ENCODE peak calls at places on chromosome 5, in four cellular contexts. One of them, this sample, is unnamed.

GRCh38 chr5:5017827-5018559 is 122.1 kb upstream of the ADAMTS16 start:
- DNase-seq in iPS DF 6.9: no peak
- DNase-seq in cardiac muscle cell: no peak
- DNase-seq in astrocyte: peak; percentile 82
- DNase-seq in this sample: no peak

GRCh38 chr5:38078161-38078560 is 180.2 kb upstream of the EGFLAM start:
- DNase-seq in iPS DF 6.9: no peak
- DNase-seq in astrocyte: peak; percentile 36
- DNase-seq in cardiac muscle cell: peak; percentile 32
- DNase-seq in this sample: no peak

GRCh38 chr5:58075907-58076306 is 384.0 kb downstream of the PLK2 start:
- DNase-seq in iPS DF 6.9: no peak
- DNase-seq in astrocyte: no peak
- DNase-seq in cardiac muscle cell: no peak
- DNase-seq in this sample: no peak

GRCh38 chr5:96342581-96342980 is 90.5 kb downstream of the PCSK1 start:
- DNase-seq in astrocyte: no peak
- DNase-seq in cardiac muscle cell: peak; percentile 69
- DNase-seq in iPS DF 6.9: no peak
- DNase-seq in this sample: no peak

GRCh38 chr5:77638204-77638762 is at the start of gene OTP:
- DNase-seq in astrocyte: no peak
- DNase-seq in cardiac muscle cell: no peak
- DNase-seq in iPS DF 6.9: no peak
- DNase-seq in this sample: no peak

GRCh38 chr5:129094924-129095797 is 612 bp downstream of the ISOC1 start:
- DNase-seq in astrocyte: peak; percentile 11
- DNase-seq in cardiac muscle cell: peak; percentile 71
- DNase-seq in iPS DF 6.9: no peak
- DNase-seq in this sample: peak; percentile 73

GRCh38 chr5:39130716-39131115 is 56.5 kb upstream of the RICTOR start:
- DNase-seq in iPS DF 6.9: no peak
- DNase-seq in astrocyte: no peak
- DNase-seq in cardiac muscle cell: no peak
- DNase-seq in this sample: no peak

GRCh38 chr5:126676195-126676624 is 75.5 kb downstream of the PHAX start:
- DNase-seq in cardiac muscle cell: peak; percentile 68
- DNase-seq in astrocyte: peak; percentile 35
- DNase-seq in iPS DF 6.9: peak; percentile 82
- DNase-seq in this sample: peak; percentile 81

GRCh38 chr5:67815455-67816391 is 399.8 kb upstream of the PIK3R1 start:
- DNase-seq in cardiac muscle cell: peak; percentile 16
- DNase-seq in astrocyte: peak; percentile 93
- DNase-seq in iPS DF 6.9: no peak
- DNase-seq in this sample: no peak

GRCh38 chr5:99815-100214 is 7.8 kb downstream of the PLEKHG4B start:
- DNase-seq in astrocyte: peak; percentile 10
- DNase-seq in iPS DF 6.9: no peak
- DNase-seq in cardiac muscle cell: no peak
- DNase-seq in this sample: no peak

GRCh38 chr5:96293966-96294886 is 138.8 kb downstream of the PCSK1 start:
- DNase-seq in iPS DF 6.9: no peak
- DNase-seq in astrocyte: peak; percentile 25
- DNase-seq in cardiac muscle cell: no peak
- DNase-seq in this sample: no peak

GRCh38 chr5:137563646-137564474 is 64.7 kb upstream of the SPOCK1 start:
- DNase-seq in astrocyte: peak; percentile 97
- DNase-seq in iPS DF 6.9: no peak
- DNase-seq in cardiac muscle cell: peak; percentile 97
- DNase-seq in this sample: no peak

GRCh38 chr5:142872795-142873194 is 102.6 kb downstream of the ARHGAP26 start:
- DNase-seq in astrocyte: peak; percentile 57
- DNase-seq in cardiac muscle cell: peak; percentile 47
- DNase-seq in iPS DF 6.9: no peak
- DNase-seq in this sample: no peak

GRCh38 chr5:66864240-66864884 is 268.2 kb downstream of the MAST4 start:
- DNase-seq in astrocyte: peak; percentile 55
- DNase-seq in iPS DF 6.9: peak; percentile 37
- DNase-seq in cardiac muscle cell: peak; percentile 86
- DNase-seq in this sample: no peak

GRCh38 chr5:139385061-139385889 is 2.2 kb upstream of the SLC23A1 start:
- DNase-seq in astrocyte: no peak
- DNase-seq in iPS DF 6.9: no peak
- DNase-seq in cardiac muscle cell: no peak
- DNase-seq in this sample: no peak

GRCh38 chr5:139383275-139383992 is at the start of gene SLC23A1:
- DNase-seq in cardiac muscle cell: no peak
- DNase-seq in astrocyte: no peak
- DNase-seq in iPS DF 6.9: no peak
- DNase-seq in this sample: no peak

GRCh38 chr5:139384591-139385051 is 1.5 kb upstream of the SLC23A1 start:
- DNase-seq in astrocyte: no peak
- DNase-seq in iPS DF 6.9: no peak
- DNase-seq in cardiac muscle cell: no peak
- DNase-seq in this sample: no peak

GRCh38 chr5:139382781-139383180 is 316 bp downstream of the SLC23A1 start:
- DNase-seq in astrocyte: no peak
- DNase-seq in cardiac muscle cell: no peak
- DNase-seq in iPS DF 6.9: no peak
- DNase-seq in this sample: no peak

GRCh38 chr5:139383993-139384590 is 995 bp upstream of the SLC23A1 start:
- DNase-seq in cardiac muscle cell: no peak
- DNase-seq in iPS DF 6.9: no peak
- DNase-seq in astrocyte: no peak
- DNase-seq in this sample: no peak
- H3K27ac ChIP-seq in cardiac muscle cell: no peak overlapping the region
- H3K27ac ChIP-seq in iPS DF 6.9: no peak overlapping the region
- H3K27ac ChIP-seq in astrocyte: no peak overlapping the region
- H3K27ac ChIP-seq in this sample: no peak overlapping the region

GRCh38 chr5:177335701-177336065 is 15.8 kb downstream of the LMAN2 start:
- DNase-seq in astrocyte: no peak
- DNase-seq in iPS DF 6.9: no peak
- DNase-seq in cardiac muscle cell: no peak
- DNase-seq in this sample: no peak
- H3K36me3 ChIP-seq in astrocyte: peaks cover 14% of the 10 kb centered on the region
- H3K36me3 ChIP-seq in iPS DF 6.9: peaks cover 41% of the 10 kb centered on the region
- H3K36me3 ChIP-seq in cardiac muscle cell: peaks cover 21% of the 10 kb centered on the region
- H3K36me3 ChIP-seq in this sample: peaks cover 19% of the 10 kb centered on the region

GRCh38 chr5:139660105-139660915 is 12.2 kb downstream of the CXXC5 start:
- DNase-seq in iPS DF 6.9: no peak
- DNase-seq in astrocyte: no peak
- DNase-seq in cardiac muscle cell: no peak
- DNase-seq in this sample: peak; percentile 85
- H3K27ac ChIP-seq in iPS DF 6.9: no peak overlapping the region
- H3K27ac ChIP-seq in astrocyte: peak overlapping the region; percentile 83
- H3K27ac ChIP-seq in cardiac muscle cell: peak overlapping the region; percentile 99
- H3K27ac ChIP-seq in this sample: peak overlapping the region; percentile 86

DNA sequence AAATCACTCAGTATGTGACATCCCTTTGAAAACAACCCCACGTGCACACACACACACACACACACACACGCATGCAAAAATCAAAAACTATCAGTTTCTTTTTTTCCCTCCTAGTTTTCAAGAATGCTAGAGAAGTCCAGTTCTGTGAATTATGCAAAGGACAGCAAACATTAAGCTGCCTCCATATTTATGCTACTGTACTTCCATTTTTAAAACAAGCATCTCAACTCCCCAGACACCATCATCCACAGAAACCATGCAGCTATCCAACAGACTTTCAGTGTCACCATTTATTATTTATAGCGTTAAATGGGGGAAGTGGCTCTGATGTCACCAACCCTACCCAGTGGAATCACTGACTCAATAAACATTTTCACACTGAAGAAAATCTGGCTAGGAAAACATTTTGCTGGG is 1.6 kb downstream of the FBXW11 start:
- DNase-seq in cardiac muscle cell: peak; percentile 11
- DNase-seq in astrocyte: peak; percentile 27
- DNase-seq in iPS DF 6.9: no peak
- DNase-seq in this sample: no peak
- H3K36me3 ChIP-seq in cardiac muscle cell: no peaks in the 10 kb centered on the region
- H3K36me3 ChIP-seq in astrocyte: no peaks in the 10 kb centered on the region
- H3K36me3 ChIP-seq in iPS DF 6.9: no peaks in the 10 kb centered on the region
- H3K36me3 ChIP-seq in this sample: no peaks in the 10 kb centered on the region

DNA sequence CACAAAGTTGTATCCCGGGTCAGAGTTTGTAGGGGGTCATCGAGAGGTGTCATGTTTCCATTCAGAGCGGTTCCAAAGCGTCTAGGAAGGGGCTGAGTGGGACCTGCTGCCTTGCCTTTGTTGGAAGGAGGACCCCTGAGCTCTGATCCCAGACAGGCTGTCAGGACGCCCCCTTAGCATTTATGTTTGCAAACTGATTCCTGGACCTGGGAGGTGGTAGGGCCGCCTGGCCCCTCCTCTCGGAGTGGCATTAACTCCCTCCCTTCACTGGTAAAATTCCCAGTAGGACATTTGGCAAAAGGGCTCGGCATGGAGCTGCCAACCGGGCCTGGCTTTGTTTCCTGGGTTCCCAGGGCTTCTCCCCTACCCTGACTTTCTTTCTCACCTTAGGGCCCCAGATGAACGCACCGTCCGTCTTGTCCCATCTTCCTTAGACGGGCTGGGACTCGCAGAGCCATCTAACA is 2.5 kb downstream of the JADE2 start:
- DNase-seq in astrocyte: no peak
- DNase-seq in cardiac muscle cell: no peak
- DNase-seq in iPS DF 6.9: no peak
- DNase-seq in this sample: no peak
- H3K27ac ChIP-seq in astrocyte: no peak overlapping the region
- H3K27ac ChIP-seq in cardiac muscle cell: no peak overlapping the region
- H3K27ac ChIP-seq in iPS DF 6.9: no peak overlapping the region
- H3K27ac ChIP-seq in this sample: no peak overlapping the region

GRCh38 chr5:131431794-131432193 is 167.9 kb downstream of the CDC42SE2 start:
- DNase-seq in cardiac muscle cell: no peak
- DNase-seq in astrocyte: no peak
- DNase-seq in iPS DF 6.9: no peak
- DNase-seq in this sample: no peak

GRCh38 chr5:131430794-131431193 is 166.9 kb downstream of the CDC42SE2 start:
- DNase-seq in astrocyte: peak; percentile 11
- DNase-seq in cardiac muscle cell: peak; percentile 19
- DNase-seq in iPS DF 6.9: no peak
- DNase-seq in this sample: no peak

GRCh38 chr5:131423056-131423455 is 159.2 kb downstream of the CDC42SE2 start:
- DNase-seq in astrocyte: peak; percentile 6
- DNase-seq in cardiac muscle cell: peak; percentile 59
- DNase-seq in iPS DF 6.9: no peak
- DNase-seq in this sample: peak; percentile 15

DNA sequence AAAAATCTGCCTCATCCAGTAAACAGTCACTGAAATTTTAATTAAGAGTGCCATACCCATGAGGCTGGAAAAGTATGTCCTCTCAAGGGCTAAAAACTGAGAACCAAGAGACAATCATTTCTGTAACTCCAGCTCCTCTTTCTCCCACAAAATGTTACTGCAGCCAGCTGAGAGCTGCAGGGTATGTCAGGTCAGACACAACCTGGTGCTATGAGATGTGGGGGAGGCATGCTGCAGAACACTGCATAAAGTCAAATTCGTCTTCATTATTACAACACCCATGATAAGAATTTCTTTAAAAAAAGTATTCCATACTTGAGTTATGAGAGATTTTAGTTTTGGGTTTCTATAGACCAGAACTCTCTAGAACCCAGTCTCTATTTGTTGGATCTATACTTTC is 162.2 kb downstream of the CDC42SE2 start:
- DNase-seq in iPS DF 6.9: no peak
- DNase-seq in cardiac muscle cell: peak; percentile 9
- DNase-seq in astrocyte: no peak
- DNase-seq in this sample: no peak
- H3K36me3 ChIP-seq in iPS DF 6.9: peaks cover 3% of the 10 kb centered on the region
- H3K36me3 ChIP-seq in cardiac muscle cell: peaks cover 27% of the 10 kb centered on the region
- H3K36me3 ChIP-seq in astrocyte: peaks cover 12% of the 10 kb centered on the region
- H3K36me3 ChIP-seq in this sample: peaks cover 17% of the 10 kb centered on the region

GRCh38 chr5:160272041-160272663 is 40.2 kb downstream of the CCNJL start:
- DNase-seq in astrocyte: no peak
- DNase-seq in iPS DF 6.9: no peak
- DNase-seq in cardiac muscle cell: no peak
- DNase-seq in this sample: no peak
- H3K27ac ChIP-seq in astrocyte: no peak overlapping the region
- H3K27ac ChIP-seq in iPS DF 6.9: no peak overlapping the region
- H3K27ac ChIP-seq in cardiac muscle cell: peak overlapping the region; percentile 80
- H3K27ac ChIP-seq in this sample: peak overlapping the region; percentile 82